ENCODE peak calls at places on chromosomes 11 and 22, in ten cellular contexts. One of them, this sample, is unnamed.
A peak's percentile ranks its signal among the peaks of the same experiment; 100 is the strongest.

GRCh38 chr11:83070044-83070877 is 1.4 kb downstream of the RAB30 start:
- DNase-seq in cardiac muscle cell: peak; percentile 77
- DNase-seq in breast epithelium: no peak
- DNase-seq in tibial artery: no peak
- DNase-seq in IMR-90: peak; percentile 60
- DNase-seq in tibial nerve: no peak
- DNase-seq in stomach: no peak
- DNase-seq in uterus: no peak
- DNase-seq in H9: peak; percentile 40
- DNase-seq in hepatocyte: peak; percentile 23
- DNase-seq in this sample: no peak

GRCh38 chr11:19101803-19102520 is 15.0 kb upstream of the ZDHHC13 start:
- DNase-seq in cardiac muscle cell: no peak
- DNase-seq in breast epithelium: no peak
- DNase-seq in tibial artery: no peak
- DNase-seq in IMR-90: no peak
- DNase-seq in tibial nerve: no peak
- DNase-seq in stomach: no peak
- DNase-seq in uterus: no peak
- DNase-seq in H9: no peak
- DNase-seq in hepatocyte: peak; percentile 20
- DNase-seq in this sample: peak; percentile 70

GRCh38 chr11:65898656-65899355 is 1.4 kb downstream of the FOSL1 start:
- DNase-seq in cardiac muscle cell: no peak
- DNase-seq in breast epithelium: no peak
- DNase-seq in tibial artery: no peak
- DNase-seq in IMR-90: no peak
- DNase-seq in tibial nerve: no peak
- DNase-seq in stomach: no peak
- DNase-seq in uterus: peak; percentile 58
- DNase-seq in H9: no peak
- DNase-seq in hepatocyte: no peak
- DNase-seq in this sample: no peak

GRCh38 chr11:83063073-83063754 is 8.5 kb downstream of the RAB30 start:
- DNase-seq in cardiac muscle cell: peak; percentile 35
- DNase-seq in breast epithelium: no peak
- DNase-seq in tibial artery: no peak
- DNase-seq in IMR-90: peak; percentile 33
- DNase-seq in tibial nerve: no peak
- DNase-seq in stomach: no peak
- DNase-seq in uterus: no peak
- DNase-seq in H9: no peak
- DNase-seq in hepatocyte: no peak
- DNase-seq in this sample: peak; percentile 47

GRCh38 chr22:45788530-45788929 is 116.9 kb downstream of the ATXN10 start:
- DNase-seq in cardiac muscle cell: no peak
- DNase-seq in breast epithelium: no peak
- DNase-seq in tibial artery: no peak
- DNase-seq in IMR-90: no peak
- DNase-seq in tibial nerve: no peak
- DNase-seq in stomach: no peak
- DNase-seq in uterus: no peak
- DNase-seq in H9: no peak
- DNase-seq in hepatocyte: no peak
- DNase-seq in this sample: no peak

GRCh38 chr22:48564995-48565394 is 1262.7 kb downstream of the BRD1 start:
- DNase-seq in cardiac muscle cell: no peak
- DNase-seq in breast epithelium: no peak
- DNase-seq in tibial artery: no peak
- DNase-seq in IMR-90: no peak
- DNase-seq in tibial nerve: no peak
- DNase-seq in stomach: no peak
- DNase-seq in uterus: no peak
- DNase-seq in H9: no peak
- DNase-seq in hepatocyte: no peak
- DNase-seq in this sample: no peak

GRCh38 chr11:79335681-79336080 is 105.1 kb downstream of the TENM4 start:
- DNase-seq in cardiac muscle cell: no peak
- DNase-seq in breast epithelium: no peak
- DNase-seq in tibial artery: no peak
- DNase-seq in IMR-90: no peak
- DNase-seq in tibial nerve: no peak
- DNase-seq in stomach: no peak
- DNase-seq in uterus: no peak
- DNase-seq in H9: no peak
- DNase-seq in hepatocyte: no peak
- DNase-seq in this sample: no peak

GRCh38 chr11:45652781-45653180 is 12.6 kb downstream of the CHST1 start:
- DNase-seq in cardiac muscle cell: peak; percentile 76
- DNase-seq in breast epithelium: no peak
- DNase-seq in tibial artery: no peak
- DNase-seq in IMR-90: peak; percentile 52
- DNase-seq in tibial nerve: no peak
- DNase-seq in stomach: no peak
- DNase-seq in uterus: no peak
- DNase-seq in H9: peak; percentile 22
- DNase-seq in hepatocyte: no peak
- DNase-seq in this sample: peak; percentile 42

GRCh38 chr11:67401495-67402191 is at the start of gene PPP1CA:
- DNase-seq in cardiac muscle cell: peak; percentile 95
- DNase-seq in breast epithelium: peak; percentile 89
- DNase-seq in tibial artery: peak; percentile 95
- DNase-seq in IMR-90: peak; percentile 79
- DNase-seq in tibial nerve: peak; percentile 78
- DNase-seq in stomach: peak; percentile 93
- DNase-seq in uterus: peak; percentile 89
- DNase-seq in H9: peak; percentile 91
- DNase-seq in hepatocyte: peak; percentile 96
- DNase-seq in this sample: peak; percentile 53
- TF ChIP-seq CTCF in cardiac muscle cell: peak; percentile 13
- TF ChIP-seq CTCF in breast epithelium: no peak
- TF ChIP-seq CTCF in tibial artery: peak; percentile 43
- TF ChIP-seq CTCF in IMR-90: peak; percentile 36
- TF ChIP-seq CTCF in tibial nerve: peak; percentile 72
- TF ChIP-seq CTCF in stomach: no peak
- TF ChIP-seq CTCF in uterus: peak; percentile 46
- TF ChIP-seq CTCF in H9: peak; percentile 62
- TF ChIP-seq CTCF in hepatocyte: peak; percentile 51
- TF ChIP-seq CTCF in this sample: peak; percentile 61

GRCh38 chr11:48054994-48055291 is 74.6 kb downstream of the PTPRJ start:
- DNase-seq in cardiac muscle cell: no peak
- DNase-seq in breast epithelium: no peak
- DNase-seq in tibial artery: no peak
- DNase-seq in IMR-90: no peak
- DNase-seq in tibial nerve: no peak
- DNase-seq in stomach: no peak
- DNase-seq in uterus: no peak
- DNase-seq in H9: no peak
- DNase-seq in hepatocyte: no peak
- DNase-seq in this sample: no peak

GRCh38 chr11:48058777-48059176 is 78.4 kb downstream of the PTPRJ start:
- DNase-seq in cardiac muscle cell: no peak
- DNase-seq in breast epithelium: no peak
- DNase-seq in tibial artery: no peak
- DNase-seq in IMR-90: no peak
- DNase-seq in tibial nerve: no peak
- DNase-seq in stomach: no peak
- DNase-seq in uterus: no peak
- DNase-seq in H9: no peak
- DNase-seq in hepatocyte: no peak
- DNase-seq in this sample: no peak

GRCh38 chr11:48055292-48056132 is 75.2 kb downstream of the PTPRJ start:
- DNase-seq in cardiac muscle cell: peak; percentile 33
- DNase-seq in breast epithelium: peak; percentile 49
- DNase-seq in tibial artery: no peak
- DNase-seq in IMR-90: peak; percentile 47
- DNase-seq in tibial nerve: no peak
- DNase-seq in stomach: peak; percentile 72
- DNase-seq in uterus: no peak
- DNase-seq in H9: no peak
- DNase-seq in hepatocyte: peak; percentile 44
- DNase-seq in this sample: no peak

GRCh38 chr11:48058064-48058463 is 77.7 kb downstream of the PTPRJ start:
- DNase-seq in cardiac muscle cell: no peak
- DNase-seq in breast epithelium: no peak
- DNase-seq in tibial artery: no peak
- DNase-seq in IMR-90: no peak
- DNase-seq in tibial nerve: no peak
- DNase-seq in stomach: no peak
- DNase-seq in uterus: no peak
- DNase-seq in H9: no peak
- DNase-seq in hepatocyte: no peak
- DNase-seq in this sample: no peak

DNA sequence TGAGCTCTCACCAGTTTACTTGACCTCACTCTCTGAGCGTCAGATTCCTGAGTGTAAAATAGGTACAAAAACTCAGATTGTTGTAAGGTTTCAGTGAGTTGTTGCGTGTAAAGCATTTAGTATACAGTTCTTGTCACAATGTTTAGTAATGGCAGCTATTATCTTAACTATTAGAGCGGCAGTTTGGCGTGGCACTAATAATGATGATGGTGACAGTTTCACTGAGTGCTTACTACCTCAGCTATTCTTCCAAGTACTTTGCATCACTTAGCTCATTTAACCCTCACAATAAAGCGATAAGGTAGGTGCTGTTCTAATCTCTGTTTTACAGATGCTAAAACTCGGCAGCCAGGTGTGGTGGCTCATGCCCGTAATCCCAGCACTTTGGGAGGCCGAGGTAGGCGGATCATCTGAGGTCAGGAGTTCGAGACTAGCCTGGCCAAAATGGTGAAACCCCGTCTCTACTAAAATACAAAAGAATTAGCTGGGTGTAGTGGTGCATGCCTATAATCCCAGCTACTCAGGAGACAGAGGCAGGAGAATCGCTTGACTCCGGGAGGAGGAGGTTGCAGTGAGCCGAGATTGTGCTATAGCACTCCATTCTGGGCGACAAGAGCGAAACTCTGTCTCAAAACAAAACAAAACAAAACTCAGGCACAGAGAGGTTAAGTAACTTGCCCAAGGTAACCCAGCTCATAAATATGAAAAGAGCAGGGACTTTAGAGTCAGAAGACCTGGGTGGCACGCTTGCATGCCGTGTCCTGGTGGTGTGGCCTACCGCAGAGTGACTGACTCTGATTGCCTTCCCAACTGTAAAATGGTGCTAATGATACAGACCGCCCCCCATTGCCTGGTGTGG is 76.2 kb downstream of the PTPRJ start:
- DNase-seq in cardiac muscle cell: no peak
- DNase-seq in breast epithelium: no peak
- DNase-seq in tibial artery: no peak
- DNase-seq in IMR-90: no peak
- DNase-seq in tibial nerve: no peak
- DNase-seq in stomach: no peak
- DNase-seq in uterus: no peak
- DNase-seq in H9: no peak
- DNase-seq in hepatocyte: no peak
- DNase-seq in this sample: no peak
- H3K4me1 ChIP-seq in cardiac muscle cell: peaks cover 11% of the 10 kb centered on the region
- H3K4me1 ChIP-seq in breast epithelium: peaks cover 10% of the 10 kb centered on the region
- H3K4me1 ChIP-seq in tibial artery: no peaks in the 10 kb centered on the region
- H3K4me1 ChIP-seq in IMR-90: peaks cover 23% of the 10 kb centered on the region
- H3K4me1 ChIP-seq in tibial nerve: peaks cover 54% of the 10 kb centered on the region
- H3K4me1 ChIP-seq in stomach: peaks cover 72% of the 10 kb centered on the region
- H3K4me1 ChIP-seq in uterus: no peaks in the 10 kb centered on the region
- H3K4me1 ChIP-seq in H9: peaks cover 11% of the 10 kb centered on the region
- H3K4me1 ChIP-seq in hepatocyte: peaks cover 31% of the 10 kb centered on the region
- H3K4me1 ChIP-seq in this sample: no peaks in the 10 kb centered on the region

GRCh38 chr11:3201677-3202181 is 16.9 kb downstream of the MRGPRG start:
- DNase-seq in cardiac muscle cell: no peak
- DNase-seq in breast epithelium: no peak
- DNase-seq in tibial artery: peak; percentile 39
- DNase-seq in IMR-90: no peak
- DNase-seq in tibial nerve: no peak
- DNase-seq in stomach: no peak
- DNase-seq in uterus: no peak
- DNase-seq in H9: peak; percentile 26
- DNase-seq in hepatocyte: no peak
- DNase-seq in this sample: no peak

GRCh38 chr11:3201112-3201581 is 17.5 kb downstream of the MRGPRG start:
- DNase-seq in cardiac muscle cell: no peak
- DNase-seq in breast epithelium: no peak
- DNase-seq in tibial artery: peak; percentile 58
- DNase-seq in IMR-90: no peak
- DNase-seq in tibial nerve: no peak
- DNase-seq in stomach: no peak
- DNase-seq in uterus: no peak
- DNase-seq in H9: no peak
- DNase-seq in hepatocyte: no peak
- DNase-seq in this sample: no peak

GRCh38 chr11:3203221-3204043 is 15.2 kb downstream of the MRGPRG start:
- DNase-seq in cardiac muscle cell: peak; percentile 25
- DNase-seq in breast epithelium: no peak
- DNase-seq in tibial artery: peak; percentile 45
- DNase-seq in IMR-90: no peak
- DNase-seq in tibial nerve: no peak
- DNase-seq in stomach: no peak
- DNase-seq in uterus: no peak
- DNase-seq in H9: peak; percentile 76
- DNase-seq in hepatocyte: peak; percentile 59
- DNase-seq in this sample: no peak

GRCh38 chr11:3202759-3203158 is 15.9 kb downstream of the MRGPRG start:
- DNase-seq in cardiac muscle cell: no peak
- DNase-seq in breast epithelium: no peak
- DNase-seq in tibial artery: no peak
- DNase-seq in IMR-90: no peak
- DNase-seq in tibial nerve: no peak
- DNase-seq in stomach: no peak
- DNase-seq in uterus: no peak
- DNase-seq in H9: no peak
- DNase-seq in hepatocyte: no peak
- DNase-seq in this sample: no peak

DNA sequence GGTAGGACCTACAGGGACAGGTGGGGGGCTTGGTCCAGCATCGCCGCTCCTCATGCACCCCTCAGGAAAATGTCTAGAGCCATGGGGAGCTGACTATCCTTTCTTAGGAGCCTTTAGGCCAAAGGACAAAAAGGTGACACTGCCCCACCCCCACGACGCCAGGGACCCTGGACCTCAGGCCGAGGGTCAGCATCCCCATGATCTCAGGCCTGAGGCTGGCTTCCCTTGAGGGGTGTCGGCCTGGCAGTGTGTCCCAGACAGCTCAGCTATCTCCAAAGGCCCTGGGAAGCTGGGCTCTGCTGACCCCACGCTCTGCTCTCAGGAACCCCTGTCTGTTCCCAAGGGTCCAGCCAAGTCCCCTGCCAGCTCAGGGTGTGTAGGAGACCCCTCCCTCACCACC is 16.3 kb downstream of the MRGPRG start:
- DNase-seq in cardiac muscle cell: no peak
- DNase-seq in breast epithelium: no peak
- DNase-seq in tibial artery: peak; percentile 59
- DNase-seq in IMR-90: no peak
- DNase-seq in tibial nerve: no peak
- DNase-seq in stomach: no peak
- DNase-seq in uterus: no peak
- DNase-seq in H9: no peak
- DNase-seq in hepatocyte: no peak
- DNase-seq in this sample: no peak
- H3K27me3 ChIP-seq in cardiac muscle cell: peaks cover 75% of the 10 kb centered on the region
- H3K27me3 ChIP-seq in breast epithelium: no peaks in the 10 kb centered on the region
- H3K27me3 ChIP-seq in tibial artery: no peaks in the 10 kb centered on the region
- H3K27me3 ChIP-seq in IMR-90: peaks cover 80% of the 10 kb centered on the region
- H3K27me3 ChIP-seq in tibial nerve: no peaks in the 10 kb centered on the region
- H3K27me3 ChIP-seq in stomach: peaks cover 50% of the 10 kb centered on the region
- H3K27me3 ChIP-seq in uterus: no peaks in the 10 kb centered on the region
- H3K27me3 ChIP-seq in H9: peaks cover 9% of the 10 kb centered on the region
- H3K27me3 ChIP-seq in hepatocyte: peaks cover 50% of the 10 kb centered on the region
- H3K27me3 ChIP-seq in this sample: peaks cover 47% of the 10 kb centered on the region

DNA sequence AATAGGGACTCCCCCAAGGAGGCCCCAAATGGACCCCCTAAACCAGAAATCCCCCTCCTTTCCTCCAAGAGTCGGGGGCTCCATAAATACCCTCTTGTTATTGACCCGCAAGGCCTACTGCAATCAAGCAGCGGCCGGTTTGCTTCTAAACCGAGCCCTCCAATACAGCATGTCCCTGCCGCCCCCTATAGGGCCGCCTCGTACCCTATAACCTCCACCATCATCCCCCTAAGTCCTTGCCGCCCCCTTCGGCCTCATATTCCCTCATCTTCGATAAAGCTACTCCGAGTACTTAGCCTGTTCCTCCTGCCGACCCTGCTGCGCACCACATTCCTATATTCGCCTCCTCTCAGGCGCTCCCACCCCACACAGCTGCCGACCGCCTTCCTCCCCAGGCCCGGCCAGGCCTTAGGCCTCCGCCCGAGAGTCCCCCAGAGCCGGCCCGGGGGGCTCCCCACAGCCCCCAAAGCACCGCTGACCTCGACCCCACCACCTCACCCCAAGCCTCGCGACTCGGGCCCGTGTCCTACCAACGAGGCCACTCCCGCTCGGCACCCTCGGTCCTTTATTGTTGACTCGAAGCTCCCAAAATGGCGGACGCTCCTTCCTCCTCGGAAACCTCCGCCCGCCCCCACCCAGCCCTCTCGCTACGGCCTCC is 478 bp downstream of the DDX6 start:
- DNase-seq in cardiac muscle cell: peak; percentile 56
- DNase-seq in breast epithelium: peak; percentile 60
- DNase-seq in tibial artery: peak; percentile 85
- DNase-seq in IMR-90: peak; percentile 56
- DNase-seq in tibial nerve: peak; percentile 50
- DNase-seq in stomach: peak; percentile 43
- DNase-seq in uterus: peak; percentile 67
- DNase-seq in H9: peak; percentile 66
- DNase-seq in hepatocyte: peak; percentile 83
- DNase-seq in this sample: no peak
- TF ChIP-seq CTCF in cardiac muscle cell: peak; percentile 56
- TF ChIP-seq CTCF in breast epithelium: no peak
- TF ChIP-seq CTCF in tibial artery: no peak
- TF ChIP-seq CTCF in IMR-90: peak; percentile 34
- TF ChIP-seq CTCF in tibial nerve: peak; percentile 69
- TF ChIP-seq CTCF in stomach: no peak
- TF ChIP-seq CTCF in uterus: peak; percentile 48
- TF ChIP-seq CTCF in H9: peak; percentile 62
- TF ChIP-seq CTCF in hepatocyte: peak; percentile 49
- TF ChIP-seq CTCF in this sample: peak; percentile 55